ENCODE peak calls at places on chromosomes 11 and 22, in four cellular contexts. W is K562, D is SK-N-SH, F is HepG2. P is an unnamed sample. For H3K4me1, the result is how much of the 10 kb centered on the place peaks cover.

GRCh38 chr11:133669371-133670046 is 137.2 kb upstream of the OPCML start:
- DNase-seq in W (no peak), D (no peak), F (no peak), P (no peak)

GRCh38 chr11:2592559-2593392 is 107.0 kb downstream of the KCNQ1OT1 start:
- DNase-seq in W (no peak), D (no peak), F (no peak), P (no peak)

GRCh38 chr11:70703141-70704052 is 305.1 kb downstream of the CTTN start:
- DNase-seq in W (no peak), D (no peak), F (peak), P (no peak)

GRCh38 chr22:39408807-39409206 is 9.2 kb downstream of the TAB1 start:
- DNase-seq in W (no peak), D (no peak), F (no peak), P (no peak)

GRCh38 chr22:39135092-39135896 is 17.2 kb downstream of the CBX7 start:
- DNase-seq in W (peak), D (peak), F (peak), P (no peak)

GRCh38 chr22:49950396-49950994 is 10.1 kb upstream of the PIM3 start:
- DNase-seq in W (no peak), D (no peak), F (no peak), P (no peak)

GRCh38 chr11:59615132-59615636 is 390 bp downstream of the OSBP start:
- DNase-seq in W (no peak), D (no peak), F (peak), P (no peak)

GRCh38 chr22:18000441-18001039 is 23.8 kb downstream of the MICAL3 start:
- DNase-seq in W (no peak), D (peak), F (no peak), P (no peak)

GRCh38 chr11:71120346-71120963 is 131.9 kb downstream of the SHANK2 start:
- DNase-seq in W (no peak), D (no peak), F (peak), P (peak)

GRCh38 chr11:130897262-130898182 is 18.8 kb downstream of the SNX19 start:
- DNase-seq in W (no peak), D (no peak), F (no peak), P (no peak)

GRCh38 chr22:48753752-48754517 is 1073.7 kb downstream of the BRD1 start:
- DNase-seq in W (no peak), D (no peak), F (no peak), P (no peak)

GRCh38 chr11:134332189-134332631 is 422 bp downstream of the GLB1L2 start:
- DNase-seq in W (peak), D (peak), F (no peak), P (no peak)

GRCh38 chr11:125215951-125216350 is 51.4 kb downstream of the PKNOX2 start:
- DNase-seq in W (no peak), D (no peak), F (no peak), P (no peak)

GRCh38 chr11:66843776-66844495 is 695 bp downstream of the RCE1 start:
- DNase-seq in W (no peak), D (no peak), F (peak), P (no peak)

GRCh38 chr11:80980221-80980620 is 1539.4 kb upstream of the TENM4 start:
- DNase-seq in W (no peak), D (no peak), F (no peak), P (no peak)

GRCh38 chr22:30396871-30397655 is at the start of gene SEC14L2:
- DNase-seq in W (no peak), D (peak), F (no peak), P (no peak)

GRCh38 chr22:37690901-37691504 is 4.9 kb downstream of the NOL12 start:
- DNase-seq in W (no peak), D (no peak), F (no peak), P (no peak)

GRCh38 chr11:117774553-117774952 is 22.5 kb downstream of the DSCAML1 start:
- DNase-seq in W (no peak), D (no peak), F (no peak), P (no peak)

GRCh38 chr11:66150140-66150539 is 80.1 kb downstream of the PACS1 start:
- DNase-seq in W (no peak), D (no peak), F (no peak), P (no peak)

GRCh38 chr11:17770917-17771316 is 36.3 kb downstream of the KCNC1 start:
- DNase-seq in W (no peak), D (no peak), F (no peak), P (no peak)

GRCh38 chr11:55714982-55715888 is 53.2 kb downstream of the OR4C6 start:
- DNase-seq in W (peak), D (peak), F (peak), P (peak)

GRCh38 chr11:12086271-12087074 is 23.9 kb upstream of the MICAL2 start:
- DNase-seq in W (no peak), D (no peak), F (peak), P (no peak)

GRCh38 chr11:11827272-11827671 is 14.5 kb upstream of the USP47 start:
- DNase-seq in W (no peak), D (no peak), F (no peak), P (no peak)

GRCh38 chr22:46432164-46433068 is 96.9 kb downstream of the TRMU start:
- DNase-seq in W (no peak), D (no peak), F (no peak), P (no peak)

GRCh38 chr11:65274734-65275682 is 13.2 kb downstream of the POLA2 start:
- DNase-seq in W (peak), D (peak), F (peak), P (no peak)

GRCh38 chr11:78048561-78048960 is 15.1 kb upstream of the THRSP start:
- DNase-seq in W (no peak), D (no peak), F (no peak), P (no peak)

GRCh38 chr11:803770-804598 is 1.0 kb downstream of the PIDD1 start:
- DNase-seq in W (no peak), D (peak), F (no peak), P (no peak)

GRCh38 chr22:46085831-46086576 is 64.3 kb upstream of the PPARA start:
- DNase-seq in W (peak), D (no peak), F (no peak), P (no peak)

GRCh38 chr11:84022221-84022620 is 736.1 kb upstream of the CCDC90B start:
- DNase-seq in W (no peak), D (no peak), F (no peak), P (peak)

DNA sequence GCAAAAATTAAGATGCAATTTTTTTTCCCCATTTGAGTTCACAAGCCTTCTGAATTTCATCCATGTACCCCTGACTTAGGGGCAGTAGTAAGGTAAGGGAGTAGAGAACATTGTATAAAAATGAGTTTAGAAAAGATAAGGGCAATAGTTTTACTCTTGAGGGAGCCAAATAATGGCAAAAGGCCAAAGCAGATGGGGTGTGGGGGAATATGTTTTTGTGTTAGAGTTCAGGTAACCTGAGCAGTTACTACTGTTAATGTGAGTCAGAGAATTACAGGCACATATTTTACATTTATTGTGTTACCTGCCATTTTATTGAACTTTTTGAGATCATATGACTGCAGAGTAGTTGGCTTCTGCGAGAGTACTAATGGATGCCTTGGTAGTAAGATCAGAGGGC is 3.1 kb downstream of the EED start:
- DNase-seq in W (no peak), D (no peak), F (no peak), P (no peak)
- H3K4me3 ChIP-seq in W (no peak), D (no peak), F (peak), P (no peak)

DNA sequence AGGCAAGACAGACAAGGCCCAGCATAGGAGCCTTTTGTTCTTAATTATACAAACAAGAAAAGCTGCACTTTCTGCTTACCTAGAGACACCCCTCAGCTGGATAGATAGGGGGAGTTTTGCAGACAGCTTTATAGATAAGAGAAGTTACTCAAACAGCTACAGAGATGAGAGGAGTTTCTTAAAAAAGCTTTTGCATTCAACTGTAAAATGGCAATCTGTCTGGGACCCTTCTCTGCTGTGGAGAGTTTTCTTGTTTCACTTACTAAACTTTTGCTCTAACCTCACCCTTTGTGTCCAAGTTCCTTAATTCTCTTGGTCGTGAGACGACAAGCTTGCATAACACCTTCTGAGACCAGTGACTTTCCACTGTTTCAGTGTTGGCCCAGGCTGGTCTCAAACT is 103.8 kb upstream of the CHORDC1 start:
- DNase-seq in W (no peak), D (no peak), F (no peak), P (no peak)
- TF ChIP-seq YY1 in W (no peak), D (no peak), F (no peak), P (no peak)

GRCh38 chr11:6738590-6738989 is 33.2 kb downstream of the OR2AG2 start:
- DNase-seq in W (no peak), D (no peak), F (no peak), P (no peak)

GRCh38 chr11:6734616-6735015 is 37.2 kb downstream of the OR2AG2 start:
- DNase-seq in W (no peak), D (no peak), F (no peak), P (no peak)

GRCh38 chr11:6735306-6735705 is 36.5 kb downstream of the OR2AG2 start:
- DNase-seq in W (no peak), D (no peak), F (no peak), P (no peak)

GRCh38 chr11:6737872-6738466 is 33.8 kb downstream of the OR2AG2 start:
- DNase-seq in W (peak), D (peak), F (peak), P (peak)

DNA sequence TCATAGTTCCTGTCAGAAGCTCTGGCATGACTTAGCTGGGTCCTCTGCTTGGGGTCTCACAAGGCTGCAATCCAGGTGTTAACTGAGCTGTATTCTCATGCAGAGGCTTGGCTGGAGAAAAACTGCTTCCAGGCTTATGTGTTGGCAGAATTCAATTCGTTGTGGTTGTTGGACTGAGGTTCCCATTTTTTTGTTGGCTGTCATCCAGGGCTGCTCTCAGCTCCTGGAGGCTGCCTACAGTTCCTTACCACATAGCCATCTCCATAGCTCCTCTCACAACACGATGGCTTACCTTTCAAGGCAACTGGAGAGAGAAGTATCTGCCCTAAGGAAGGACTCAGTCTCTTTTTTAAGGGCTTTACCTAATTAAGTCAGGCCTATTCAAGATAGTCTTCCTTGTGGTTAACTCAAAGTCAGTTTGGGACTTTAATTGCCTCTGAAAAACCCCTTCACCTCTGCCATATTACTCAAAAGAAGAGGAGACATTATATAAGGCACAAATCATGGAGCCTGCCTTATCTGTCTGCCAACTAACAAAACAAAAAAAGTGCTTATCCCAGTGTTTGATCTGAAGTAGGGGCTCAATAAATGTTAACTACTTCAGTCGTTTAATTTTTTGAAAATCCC is 35.2 kb downstream of the OR2AG2 start:
- DNase-seq in W (no peak), D (no peak), F (no peak), P (no peak)
- H3K4me1 ChIP-seq in W (under half), D (under half), F (under half), P (under half)

GRCh38 chr22:45006873-45007246 is 2.9 kb downstream of the PHF21B start:
- DNase-seq in W (no peak), D (peak), F (no peak), P (no peak)

GRCh38 chr22:45007247-45007945 is 2.4 kb downstream of the PHF21B start:
- DNase-seq in W (peak), D (peak), F (no peak), P (peak)

GRCh38 chr22:45007946-45008852 is 1.6 kb downstream of the PHF21B start:
- DNase-seq in W (peak), D (peak), F (no peak), P (peak)

GRCh38 chr22:45008853-45009751 is 703 bp downstream of the PHF21B start:
- DNase-seq in W (no peak), D (peak), F (no peak), P (no peak)

DNA sequence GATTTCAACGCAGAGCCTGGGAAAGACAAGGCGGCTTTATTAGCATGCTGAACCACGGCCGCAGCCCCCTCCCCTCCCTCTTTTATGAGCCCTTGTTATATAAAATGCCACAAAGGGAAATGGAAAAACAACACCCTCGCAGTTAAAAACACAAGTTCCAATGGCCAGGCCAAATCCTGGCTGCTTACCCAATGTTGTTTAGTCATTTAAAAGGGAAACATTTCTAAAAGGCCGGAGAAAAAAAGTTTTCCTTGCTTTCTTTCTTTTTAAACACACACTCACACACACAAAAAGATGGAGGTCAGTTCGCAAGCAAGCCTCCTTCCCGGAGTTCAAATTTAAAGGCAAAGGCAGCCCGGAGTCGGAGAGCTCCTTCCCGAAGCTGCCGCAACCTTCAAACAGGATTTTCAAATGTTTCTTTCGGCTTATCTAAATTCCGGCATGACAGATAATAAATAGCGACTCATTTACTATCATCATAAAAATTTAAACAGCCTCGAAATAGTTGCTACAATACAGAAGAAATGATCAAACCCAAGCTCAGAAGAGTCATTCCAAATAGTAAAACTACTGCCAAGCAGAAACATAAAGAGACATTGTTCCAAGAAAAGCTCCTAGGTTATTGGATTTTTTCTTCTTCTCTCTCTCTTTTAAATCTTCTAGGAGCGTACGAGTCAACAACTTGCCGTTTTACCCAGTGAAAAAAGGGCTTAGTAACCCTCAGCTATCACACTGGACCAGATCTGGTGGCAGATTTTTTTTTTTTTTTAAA is 3.5 kb downstream of the PHF21B start:
- DNase-seq in W (no peak), D (no peak), F (no peak), P (no peak)
- H3K4me3 ChIP-seq in W (no peak), D (no peak), F (no peak), P (peak)